ENCODE peak calls at places on chromosome 7, in five cellular contexts. Z is fibroblast of lung, U is Panc1, M is heart right ventricle, A is suprapubic skin. S is an unnamed sample.

GRCh38 chr7:24732646-24733413 is 24.4 kb downstream of the GSDME start:
- DNase-seq in U (no peak), M (no peak), A (no peak), Z (peak; percentile 66), S (peak; percentile 54)

GRCh38 chr7:95473276-95473985 is 12.3 kb upstream of the ASB4 start:
- DNase-seq in U (no peak), M (no peak), A (no peak), Z (no peak), S (no peak)

GRCh38 chr7:76310102-76310957 is 7.9 kb downstream of the HSPB1 start:
- DNase-seq in A (no peak), U (no peak), Z (no peak), M (no peak), S (no peak)

GRCh38 chr7:1849351-1849951 is 179.4 kb downstream of the ELFN1 start:
- DNase-seq in Z (no peak), M (peak; percentile 10), U (no peak), A (no peak), S (no peak)

GRCh38 chr7:132518102-132518838 is 58.0 kb downstream of the PLXNA4 start:
- DNase-seq in U (peak; percentile 8), Z (no peak), M (no peak), A (no peak), S (no peak)

GRCh38 chr7:42993038-42993437 is 60.9 kb downstream of the MRPL32 start:
- DNase-seq in M (no peak), Z (peak; percentile 1), U (no peak), A (no peak), S (no peak)

GRCh38 chr7:135964791-135965190 is 12.4 kb downstream of the MTPN start:
- DNase-seq in Z (no peak), U (no peak), A (no peak), M (no peak), S (no peak)

GRCh38 chr7:133859871-133860427 is 267.2 kb upstream of the LRGUK start:
- DNase-seq in Z (no peak), U (no peak), M (no peak), A (no peak), S (no peak)

GRCh38 chr7:87059525-87060287 is at the start of gene ELAPOR2:
- DNase-seq in Z (peak; percentile 12), M (peak; percentile 84), A (peak; percentile 82), U (no peak), S (no peak)

GRCh38 chr7:54823776-54824175 is 64.8 kb upstream of the SEC61G start:
- DNase-seq in M (no peak), U (no peak), Z (no peak), A (no peak), S (no peak)

GRCh38 chr7:4188646-4189045 is 493.4 kb upstream of the FOXK1 start:
- DNase-seq in M (no peak), Z (no peak), A (no peak), U (no peak), S (no peak)

GRCh38 chr7:129381710-129382484 is 52.3 kb upstream of the STRIP2 start:
- DNase-seq in Z (no peak), M (no peak), A (no peak), U (no peak), S (no peak)

GRCh38 chr7:101882595-101883564 is 65.5 kb downstream of the CUX1 start:
- DNase-seq in A (peak; percentile 84), U (peak; percentile 100), M (peak; percentile 68), Z (peak; percentile 100), S (peak; percentile 99)

GRCh38 chr7:90595801-90596683 is at the start of gene CDK14:
- DNase-seq in A (peak; percentile 89), M (peak; percentile 85), Z (peak; percentile 67), U (no peak), S (no peak)

GRCh38 chr7:1028044-1028770 is 16.1 kb upstream of the GPR146 start:
- DNase-seq in U (no peak), A (peak; percentile 89), Z (peak; percentile 83), M (peak; percentile 93), S (peak; percentile 27)

GRCh38 chr7:24284699-24285506 is 913 bp downstream of the NPY start:
- DNase-seq in U (no peak), A (no peak), M (no peak), Z (no peak), S (no peak)

GRCh38 chr7:110800984-110801383 is 289.9 kb upstream of the LRRN3 start:
- DNase-seq in M (no peak), U (no peak), A (no peak), Z (no peak), S (no peak)

GRCh38 chr7:100089458-100090201 is 861 bp downstream of the COPS6 start:
- DNase-seq in M (no peak), U (no peak), A (no peak), Z (no peak), S (no peak)

GRCh38 chr7:92635538-92635937 is 45.3 kb upstream of the FAM133B start:
- DNase-seq in U (no peak), Z (no peak), M (no peak), A (no peak), S (no peak)
- H3K4me3 ChIP-seq in U (no peak overlapping the region), Z (no peak overlapping the region), M (no peak overlapping the region), A (no peak overlapping the region), S (no peak overlapping the region)

GRCh38 chr7:69941077-69941476 is 342.8 kb downstream of the AUTS2 start:
- DNase-seq in U (no peak), M (no peak), A (no peak), Z (no peak), S (no peak)

GRCh38 chr7:69937097-69937496 is 338.8 kb downstream of the AUTS2 start:
- DNase-seq in M (no peak), U (no peak), A (no peak), Z (no peak), S (no peak)

GRCh38 chr7:69939317-69939716 is 341.0 kb downstream of the AUTS2 start:
- DNase-seq in U (no peak), A (no peak), M (no peak), Z (no peak), S (no peak)

GRCh38 chr7:69947998-69948397 is 349.7 kb downstream of the AUTS2 start:
- DNase-seq in A (no peak), U (no peak), M (no peak), Z (no peak), S (no peak)

DNA sequence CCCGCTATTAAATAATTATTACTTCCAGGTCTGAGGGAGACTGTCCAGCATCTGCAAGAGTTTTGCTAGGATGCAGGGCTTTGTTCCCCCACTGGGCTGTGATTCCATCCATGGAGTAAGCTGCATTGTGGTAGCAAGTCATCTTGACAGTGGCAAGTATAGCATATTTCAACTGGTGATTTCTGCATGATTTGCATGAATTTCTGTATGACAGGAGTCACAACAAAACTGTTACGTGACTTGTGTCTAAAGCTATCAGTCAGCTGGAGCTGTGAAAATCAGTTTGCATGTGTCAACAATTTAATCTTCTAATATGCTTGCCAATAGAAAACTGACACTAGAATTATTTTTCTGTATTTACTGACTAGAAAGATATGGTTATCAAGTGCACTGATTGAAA is 344.3 kb downstream of the AUTS2 start:
- DNase-seq in A (no peak), U (no peak), Z (no peak), M (no peak), S (no peak)
- TF ChIP-seq CTCF in A (no peak), U (no peak), Z (no peak), M (no peak), S (no peak)

DNA sequence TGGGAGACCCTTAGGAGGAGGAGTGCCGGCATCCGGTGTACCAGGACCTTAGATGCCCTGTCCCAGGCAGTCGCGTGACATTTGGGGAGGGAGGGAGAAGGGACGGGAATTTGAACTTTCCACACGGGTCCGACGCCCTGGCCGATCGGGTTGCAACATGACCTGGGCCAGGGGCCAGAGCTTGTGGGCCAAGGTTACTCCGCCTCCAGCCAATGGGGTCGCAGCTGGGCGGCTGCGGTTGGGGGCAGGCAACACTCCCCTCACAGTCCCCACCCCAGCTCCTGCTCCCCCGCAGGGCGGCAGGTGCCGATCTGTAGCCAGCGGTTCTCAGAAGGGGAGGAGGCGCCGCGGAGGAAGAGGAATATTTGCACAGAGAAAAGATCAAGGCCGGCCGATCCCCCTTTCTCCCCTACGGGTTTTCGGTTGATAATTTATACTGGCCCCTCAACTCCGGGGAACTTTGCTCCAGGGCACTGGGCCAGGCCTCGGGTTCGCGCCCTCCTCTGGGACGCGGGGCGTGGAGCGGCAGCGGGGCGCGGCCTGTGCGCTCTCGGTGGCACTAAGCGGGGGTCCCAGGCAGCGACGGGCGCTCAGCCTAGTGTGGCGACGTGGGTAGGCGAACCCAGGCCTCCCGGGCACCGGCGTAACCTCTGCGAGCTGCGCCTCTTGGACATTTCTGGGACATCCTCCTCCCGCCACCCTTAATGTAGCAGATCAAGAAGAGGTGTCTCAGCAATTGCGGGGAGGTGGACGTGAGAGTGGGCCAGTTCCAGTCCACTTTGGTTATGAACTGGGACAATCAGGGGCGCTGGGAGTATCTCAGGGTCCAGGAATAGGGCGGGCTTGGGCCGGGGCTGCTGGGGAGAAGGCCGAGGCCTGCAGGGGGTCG is 1.2 kb downstream of the MLXIPL start:
- DNase-seq in U (no peak), Z (peak; percentile 26), M (peak; percentile 54), A (peak; percentile 90), S (no peak)
- H3K27me3 ChIP-seq in U (no peaks in the 10 kb centered on the region), Z (peaks cover 38% of the 10 kb centered on the region), M (peaks cover 68% of the 10 kb centered on the region), A (peaks cover 46% of the 10 kb centered on the region), S (peaks cover 33% of the 10 kb centered on the region)

DNA sequence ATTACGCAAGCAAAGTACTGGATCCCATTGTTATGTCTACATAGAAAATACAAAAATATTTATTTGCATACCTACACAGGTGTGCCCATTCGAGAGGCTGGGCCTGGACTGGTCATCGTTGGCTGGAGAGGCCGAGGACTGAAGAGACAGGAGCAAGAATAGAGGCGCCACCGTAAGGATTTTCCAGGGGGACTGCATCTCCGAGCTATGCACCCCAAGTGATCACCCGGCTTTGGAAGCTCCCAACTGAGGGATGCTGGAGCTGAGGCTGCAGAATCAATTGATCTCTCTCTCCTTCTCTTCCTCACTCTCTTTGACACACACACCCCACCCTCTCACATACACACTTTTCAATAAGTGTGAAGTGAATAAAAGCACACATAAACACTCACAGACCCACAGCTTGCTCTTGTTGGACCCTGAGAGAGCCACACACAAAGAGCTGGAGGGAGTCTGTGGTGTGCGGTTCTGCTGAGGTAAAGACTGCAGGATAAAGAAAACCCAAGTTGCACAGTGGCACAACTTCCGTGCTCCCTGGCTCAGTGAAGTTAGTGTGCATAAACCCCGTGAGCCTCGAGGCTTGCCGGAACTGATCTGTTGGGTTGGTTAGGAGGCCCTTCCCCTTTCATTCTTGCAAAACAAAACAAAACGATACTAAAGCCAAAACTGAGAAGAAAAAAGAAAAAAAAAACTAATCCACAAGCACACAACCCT is at the start of gene AOAH:
- DNase-seq in M (peak; percentile 43), Z (no peak), A (no peak), U (no peak), S (no peak)
- H3K4me3 ChIP-seq in M (peak within 1 kb of the TSS; percentile 23), Z (no peak within 1 kb of the TSS), A (peak within 1 kb of the TSS; percentile 5), U (no peak within 1 kb of the TSS), S (no peak within 1 kb of the TSS)

S was measured in BJ.